ENCODE peak calls at places on chromosomes 7 and 10, in five cellular contexts. One of them, this sample, is unnamed.
A peak's percentile ranks its signal among the peaks of the same experiment; 100 is the strongest.

GRCh38 chr7:93148135-93148534 is at the start of gene SAMD9L:
- DNase-seq in H1: no peak
- DNase-seq in WTC11: no peak
- DNase-seq in GM12878: no peak
- DNase-seq in K562: no peak
- DNase-seq in this sample: no peak

GRCh38 chr10:92552310-92552709 is 21.6 kb downstream of the IDE start:
- DNase-seq in K562: no peak
- DNase-seq in GM12878: no peak
- DNase-seq in WTC11: no peak
- DNase-seq in H1: no peak
- DNase-seq in this sample: no peak

GRCh38 chr10:122643931-122644534 is 55.6 kb downstream of the C10orf120 start:
- DNase-seq in H1: no peak
- DNase-seq in GM12878: no peak
- DNase-seq in WTC11: no peak
- DNase-seq in K562: no peak
- DNase-seq in this sample: no peak

GRCh38 chr10:84076540-84077195 is 62.6 kb upstream of the GHITM start:
- DNase-seq in WTC11: peak; percentile 29
- DNase-seq in GM12878: no peak
- DNase-seq in K562: peak; percentile 54
- DNase-seq in H1: no peak
- DNase-seq in this sample: peak; percentile 19

GRCh38 chr7:44148961-44149550 is 7.9 kb upstream of the MYL7 start:
- DNase-seq in GM12878: no peak
- DNase-seq in H1: no peak
- DNase-seq in K562: no peak
- DNase-seq in WTC11: no peak
- DNase-seq in this sample: no peak

GRCh38 chr7:94687810-94688209 is 31.9 kb upstream of the SGCE start:
- DNase-seq in K562: no peak
- DNase-seq in WTC11: no peak
- DNase-seq in GM12878: no peak
- DNase-seq in H1: no peak
- DNase-seq in this sample: no peak

GRCh38 chr7:10284001-10284400 is 689.7 kb upstream of the PHF14 start:
- DNase-seq in WTC11: no peak
- DNase-seq in K562: no peak
- DNase-seq in H1: no peak
- DNase-seq in GM12878: no peak
- DNase-seq in this sample: no peak

GRCh38 chr10:29860159-29860558 is 199.2 kb downstream of the JCAD start:
- DNase-seq in GM12878: no peak
- DNase-seq in WTC11: no peak
- DNase-seq in H1: no peak
- DNase-seq in K562: no peak
- DNase-seq in this sample: no peak

GRCh38 chr7:65251851-65252620 is 121.6 kb upstream of the ZNF92 start:
- DNase-seq in H1: peak; percentile 93
- DNase-seq in WTC11: peak; percentile 87
- DNase-seq in GM12878: peak; percentile 27
- DNase-seq in K562: peak; percentile 69
- DNase-seq in this sample: peak; percentile 53

GRCh38 chr7:75727881-75728592 is 10.7 kb downstream of the HIP1 start:
- DNase-seq in WTC11: no peak
- DNase-seq in GM12878: no peak
- DNase-seq in K562: no peak
- DNase-seq in H1: no peak
- DNase-seq in this sample: peak; percentile 91

GRCh38 chr7:44275146-44275545 is 50.2 kb downstream of the CAMK2B start:
- DNase-seq in WTC11: no peak
- DNase-seq in K562: no peak
- DNase-seq in GM12878: no peak
- DNase-seq in H1: no peak
- DNase-seq in this sample: no peak

GRCh38 chr7:40604601-40605438 is 470.0 kb downstream of the SUGCT start:
- DNase-seq in K562: peak; percentile 14
- DNase-seq in H1: peak; percentile 51
- DNase-seq in GM12878: no peak
- DNase-seq in WTC11: peak; percentile 74
- DNase-seq in this sample: peak; percentile 29

GRCh38 chr7:5630670-5631069 is 150.8 kb downstream of the RNF216 start:
- DNase-seq in WTC11: no peak
- DNase-seq in K562: no peak
- DNase-seq in H1: no peak
- DNase-seq in GM12878: no peak
- DNase-seq in this sample: no peak

GRCh38 chr10:17548162-17548561 is 69.0 kb downstream of the HACD1 start:
- DNase-seq in H1: no peak
- DNase-seq in GM12878: no peak
- DNase-seq in WTC11: no peak
- DNase-seq in K562: no peak
- DNase-seq in this sample: no peak

GRCh38 chr7:7911339-7911738 is 57.3 kb upstream of the GLCCI1 start:
- DNase-seq in GM12878: no peak
- DNase-seq in K562: no peak
- DNase-seq in H1: peak; percentile 43
- DNase-seq in WTC11: no peak
- DNase-seq in this sample: peak; percentile 94

GRCh38 chr10:79932841-79933379 is 16.0 kb downstream of the SFTPD start:
- DNase-seq in GM12878: no peak
- DNase-seq in WTC11: no peak
- DNase-seq in K562: no peak
- DNase-seq in H1: no peak
- DNase-seq in this sample: no peak

GRCh38 chr7:14457567-14458453 is 444.7 kb downstream of the DGKB start:
- DNase-seq in H1: peak; percentile 33
- DNase-seq in WTC11: peak; percentile 69
- DNase-seq in K562: peak; percentile 40
- DNase-seq in GM12878: no peak
- DNase-seq in this sample: peak; percentile 26

GRCh38 chr7:51224811-51225581 is 91.6 kb downstream of the COBL start:
- DNase-seq in H1: peak; percentile 31
- DNase-seq in WTC11: peak; percentile 45
- DNase-seq in GM12878: no peak
- DNase-seq in K562: peak; percentile 20
- DNase-seq in this sample: peak; percentile 31

GRCh38 chr10:129470103-129470851 is 3.2 kb downstream of the MGMT start:
- DNase-seq in GM12878: no peak
- DNase-seq in WTC11: no peak
- DNase-seq in K562: no peak
- DNase-seq in H1: no peak
- DNase-seq in this sample: peak; percentile 72

GRCh38 chr7:26813426-26813825 is 51.0 kb downstream of the SKAP2 start:
- DNase-seq in H1: no peak
- DNase-seq in GM12878: no peak
- DNase-seq in WTC11: no peak
- DNase-seq in K562: no peak
- DNase-seq in this sample: peak; percentile 64

GRCh38 chr7:45721949-45722598 is 147.9 kb downstream of the ADCY1 start:
- DNase-seq in K562: peak; percentile 9
- DNase-seq in GM12878: no peak
- DNase-seq in H1: no peak
- DNase-seq in WTC11: no peak
- DNase-seq in this sample: no peak

GRCh38 chr10:15791816-15792524 is 68.3 kb downstream of the MINDY3 start:
- DNase-seq in GM12878: no peak
- DNase-seq in K562: no peak
- DNase-seq in WTC11: no peak
- DNase-seq in H1: no peak
- DNase-seq in this sample: no peak

GRCh38 chr10:106251573-106251972 is 912.9 kb downstream of the SORCS1 start:
- DNase-seq in K562: no peak
- DNase-seq in H1: no peak
- DNase-seq in WTC11: no peak
- DNase-seq in GM12878: no peak
- DNase-seq in this sample: no peak

GRCh38 chr10:13439771-13440708 is 88.8 kb downstream of the BEND7 start:
- DNase-seq in GM12878: no peak
- DNase-seq in H1: no peak
- DNase-seq in K562: peak; percentile 85
- DNase-seq in WTC11: peak; percentile 79
- DNase-seq in this sample: peak; percentile 20

GRCh38 chr7:2939193-2939885 is 95.2 kb upstream of the GNA12 start:
- DNase-seq in H1: no peak
- DNase-seq in WTC11: peak; percentile 16
- DNase-seq in K562: no peak
- DNase-seq in GM12878: no peak
- DNase-seq in this sample: no peak

GRCh38 chr7:138226001-138226476 is 149.8 kb downstream of the AKR1D1 start:
- DNase-seq in H1: no peak
- DNase-seq in GM12878: no peak
- DNase-seq in WTC11: no peak
- DNase-seq in K562: peak; percentile 51
- DNase-seq in this sample: peak; percentile 59

GRCh38 chr7:40571796-40572195 is 437.0 kb downstream of the SUGCT start:
- DNase-seq in K562: no peak
- DNase-seq in H1: no peak
- DNase-seq in GM12878: no peak
- DNase-seq in WTC11: no peak
- DNase-seq in this sample: no peak

GRCh38 chr10:22500567-22501369 is 155.5 kb downstream of the SPAG6 start:
- DNase-seq in WTC11: no peak
- DNase-seq in GM12878: no peak
- DNase-seq in H1: no peak
- DNase-seq in K562: no peak
- DNase-seq in this sample: no peak
- TF ChIP-seq ATF2 in WTC11: no peak
- TF ChIP-seq ATF2 in GM12878: no peak
- TF ChIP-seq ATF2 in H1: no peak
- TF ChIP-seq ATF2 in K562: no peak
- TF ChIP-seq ATF2 in this sample: no peak

DNA sequence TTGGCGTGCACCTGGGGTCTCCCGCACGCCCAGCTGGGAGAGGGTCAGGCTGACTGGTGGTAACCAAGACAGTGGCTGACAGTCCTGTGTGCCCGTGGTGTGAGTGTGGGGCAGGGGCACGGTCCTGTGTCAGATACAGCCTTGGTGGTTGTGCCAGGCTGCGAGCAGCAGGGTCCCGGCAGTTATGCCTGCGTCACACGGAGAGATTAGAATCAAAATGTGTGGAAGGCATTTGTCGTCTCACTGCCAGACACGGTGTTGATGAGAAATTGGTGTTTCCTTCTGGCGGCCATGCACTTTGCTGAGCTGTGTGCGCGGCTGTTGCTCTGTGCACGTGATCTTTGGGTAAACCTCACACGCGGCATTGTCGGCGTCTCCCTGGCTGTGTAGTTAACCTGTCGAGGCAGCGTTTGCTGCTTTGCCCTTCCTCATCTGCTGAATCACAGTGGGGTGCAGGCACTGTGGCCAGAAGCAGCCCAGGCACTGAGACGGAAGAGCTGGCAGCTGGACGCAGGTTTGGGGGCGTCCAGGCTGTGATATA is 87.7 kb downstream of the NKX6-2 start:
- DNase-seq in H1: no peak
- DNase-seq in K562: no peak
- DNase-seq in WTC11: peak; percentile 10
- DNase-seq in GM12878: no peak
- DNase-seq in this sample: no peak
- TF ChIP-seq ATF2 in H1: no peak
- TF ChIP-seq ATF2 in K562: no peak
- TF ChIP-seq ATF2 in WTC11: no peak
- TF ChIP-seq ATF2 in GM12878: no peak
- TF ChIP-seq ATF2 in this sample: no peak

DNA sequence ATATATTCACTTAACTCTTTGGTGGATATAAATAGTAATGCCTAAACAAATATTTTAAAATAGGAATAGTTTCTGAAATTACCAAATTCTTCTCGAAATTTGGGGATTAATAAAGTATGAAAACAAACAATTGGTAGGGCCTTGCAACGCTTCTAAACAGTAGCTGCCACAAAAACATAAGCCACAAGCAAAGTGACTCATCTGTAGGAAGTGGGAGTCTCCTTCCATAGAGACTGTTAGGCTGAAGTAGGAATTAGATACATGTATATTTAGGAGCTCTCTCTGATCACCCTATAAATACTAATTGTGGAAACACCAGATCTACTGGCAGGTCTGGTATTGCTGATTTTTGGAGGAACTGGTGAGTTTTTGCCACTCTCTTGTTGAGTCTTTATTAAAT is 5.7 kb upstream of the LMOD2 start:
- DNase-seq in K562: no peak
- DNase-seq in H1: no peak
- DNase-seq in WTC11: no peak
- DNase-seq in GM12878: no peak
- DNase-seq in this sample: no peak
- TF ChIP-seq ATF2 in K562: no peak
- TF ChIP-seq ATF2 in H1: no peak
- TF ChIP-seq ATF2 in WTC11: no peak
- TF ChIP-seq ATF2 in GM12878: no peak
- TF ChIP-seq ATF2 in this sample: no peak

GRCh38 chr10:118845776-118846175 is 91.0 kb upstream of the CACUL1 start:
- DNase-seq in K562: no peak
- DNase-seq in H1: no peak
- DNase-seq in GM12878: no peak
- DNase-seq in WTC11: no peak
- DNase-seq in this sample: no peak

GRCh38 chr10:118843647-118844265 is 89.0 kb upstream of the CACUL1 start:
- DNase-seq in K562: no peak
- DNase-seq in GM12878: no peak
- DNase-seq in WTC11: no peak
- DNase-seq in H1: no peak
- DNase-seq in this sample: no peak

GRCh38 chr10:118841881-118842605 is 87.3 kb upstream of the CACUL1 start:
- DNase-seq in WTC11: no peak
- DNase-seq in GM12878: no peak
- DNase-seq in K562: no peak
- DNase-seq in H1: no peak
- DNase-seq in this sample: no peak

GRCh38 chr10:118842826-118843624 is 88.3 kb upstream of the CACUL1 start:
- DNase-seq in K562: no peak
- DNase-seq in WTC11: no peak
- DNase-seq in H1: no peak
- DNase-seq in GM12878: no peak
- DNase-seq in this sample: no peak

DNA sequence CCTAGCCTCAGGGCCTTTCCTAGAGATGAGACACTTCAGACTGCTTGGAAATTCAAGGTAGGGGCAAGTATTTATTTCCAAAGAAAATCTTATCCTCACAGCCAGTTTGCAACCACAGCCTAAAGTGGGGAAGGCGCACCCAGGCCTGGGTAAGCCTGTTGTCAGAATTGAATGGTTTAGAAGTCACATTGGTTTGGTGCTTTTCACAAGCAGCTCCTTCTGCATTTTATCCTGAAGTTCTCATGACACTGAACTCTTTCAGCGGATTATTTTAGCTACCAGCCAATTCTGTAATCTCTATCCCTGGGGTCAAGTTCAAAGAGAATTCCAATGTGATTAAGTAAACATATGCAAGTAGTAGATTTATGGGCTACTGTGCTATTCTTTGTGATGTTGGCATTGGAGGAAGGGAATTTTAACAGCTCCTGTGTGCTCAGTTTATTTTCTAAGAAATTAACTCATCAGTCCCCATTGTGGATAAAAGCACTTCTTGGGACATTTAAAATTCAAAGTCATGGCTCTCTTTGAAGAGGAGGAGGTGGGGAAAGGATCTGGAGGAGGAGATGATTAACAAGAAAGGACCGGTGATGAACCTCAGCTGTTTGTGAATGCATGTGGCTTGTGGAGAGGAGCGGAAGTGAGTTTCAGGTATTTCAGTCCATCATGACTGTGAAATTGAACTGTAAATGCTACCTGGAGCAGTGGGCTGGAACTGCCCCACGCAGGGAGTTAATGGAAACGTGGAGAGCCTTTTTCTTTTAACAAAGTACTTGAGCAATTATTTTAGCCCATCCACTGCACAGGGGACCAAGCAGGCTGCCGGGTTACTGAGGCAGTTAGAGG is 90.2 kb upstream of the CACUL1 start:
- DNase-seq in GM12878: no peak
- DNase-seq in H1: no peak
- DNase-seq in WTC11: no peak
- DNase-seq in K562: no peak
- DNase-seq in this sample: no peak
- TF ChIP-seq ATF2 in GM12878: no peak
- TF ChIP-seq ATF2 in H1: no peak
- TF ChIP-seq ATF2 in WTC11: no peak
- TF ChIP-seq ATF2 in K562: no peak
- TF ChIP-seq ATF2 in this sample: no peak